ENCODE peak calls at places on chromosomes 12 and 14, in seven cellular contexts. A is NCI-H1105; I is activated CD4-positive, CD25-positive, alpha-beta regulatory T cell treated with anti-CD3 and anti-CD28 coated beads, Interleukin-2, amount 50 U/mL, for 72 hours; O is NCI-H1436 treated with DMSO at 0.1 percent for 48 hours; M is lower leg skin; L is GM23248; G is cardiac fibroblast. P is an unnamed sample.

GRCh38 chr12:42281844-42282243 is 43.8 kb upstream of the YAF2 start:
- DNase-seq in M (no peak), I (no peak), O (no peak), A (no peak), G (no peak), L (no peak), P (no peak)

GRCh38 chr14:28515571-28515970 is 251.0 kb upstream of the FOXG1 start:
- DNase-seq in O (no peak), I (no peak), G (peak), M (no peak), A (no peak), L (no peak), P (no peak)

GRCh38 chr14:72699852-72700257 is 194.0 kb downstream of the DPF3 start:
- DNase-seq in L (peak), A (no peak), I (no peak), G (peak), O (no peak), M (no peak), P (no peak)

GRCh38 chr14:74038015-74038859 is 19.1 kb downstream of the BBOF1 start:
- DNase-seq in L (peak), O (no peak), G (peak), I (no peak), M (no peak), A (peak), P (peak)

GRCh38 chr12:65828711-65829339 is 4.5 kb downstream of the HMGA2 start:
- DNase-seq in I (no peak), A (no peak), M (no peak), G (no peak), L (no peak), O (no peak), P (no peak)

GRCh38 chr12:131222271-131223139 is 268.8 kb downstream of the ADGRD1 start:
- DNase-seq in L (no peak), I (no peak), M (no peak), A (no peak), G (no peak), O (no peak), P (peak)

GRCh38 chr12:132218915-132219314 is 74.7 kb downstream of the NOC4L start:
- DNase-seq in G (no peak), O (no peak), I (no peak), A (peak), L (no peak), M (no peak), P (no peak)

GRCh38 chr12:64814432-64814831 is 10.0 kb upstream of the TBC1D30 start:
- DNase-seq in M (no peak), L (no peak), A (peak), I (no peak), G (no peak), O (peak), P (no peak)

GRCh38 chr14:89965839-89966238 is 10.1 kb downstream of the TDP1 start:
- DNase-seq in I (no peak), A (no peak), G (no peak), M (no peak), O (no peak), L (peak), P (no peak)

GRCh38 chr12:85843606-85844325 is 7.6 kb upstream of the RASSF9 start:
- DNase-seq in G (no peak), L (no peak), O (no peak), I (no peak), M (no peak), A (no peak), P (no peak)

P was measured in foreskin melanocyte.